ENCODE peak calls at places on chromosomes 2 and 18, in six cellular contexts. X is amygdala; J is activated CD4-positive, alpha-beta T cell treated with anti-CD3 and anti-CD28 coated beads for 24 hours; I is NCI-H1092 treated with DMSO at 0.1 percent for 48 hours; W is stimulated activated CD8-positive, alpha-beta memory T cell treated with anti-CD3 and anti-CD28 coated beads, Interleukin-2, amount 100 ng/mL, for 1 hour; G is CD8-positive, alpha-beta memory T cell. O is an unnamed sample.

GRCh38 chr2:55106148-55106547 is 55.9 kb upstream of the RTN4 start:
- DNase-seq in X (no peak), J (no peak), I (no peak), W (no peak), G (no peak), O (no peak)

GRCh38 chr2:88122141-88122884 is 5.5 kb downstream of the FABP1 start:
- DNase-seq in X (no peak), J (no peak), I (no peak), W (no peak), G (no peak), O (no peak)

GRCh38 chr18:50944245-50944917 is 23.5 kb upstream of the ELAC1 start:
- DNase-seq in X (no peak), J (no peak), I (no peak), W (no peak), G (no peak), O (no peak)

GRCh38 chr2:68251855-68252406 is 401 bp downstream of the PPP3R1 start:
- DNase-seq in X (no peak), J (peak; percentile 19), I (no peak), W (peak; percentile 1), G (peak; percentile 68), O (peak; percentile 72)

GRCh38 chr2:134660619-134661403 is 58.0 kb downstream of the TMEM163 start:
- DNase-seq in X (no peak), J (no peak), I (no peak), W (no peak), G (no peak), O (no peak)

GRCh38 chr2:176105078-176105726 is 1.9 kb upstream of the HOXD11 start:
- DNase-seq in X (no peak), J (no peak), I (no peak), W (no peak), G (no peak), O (no peak)

GRCh38 chr2:168642873-168643272 is 159.6 kb upstream of the NOSTRIN start:
- DNase-seq in X (no peak), J (no peak), I (no peak), W (no peak), G (no peak), O (no peak)

GRCh38 chr18:9066817-9067306 is 35.6 kb upstream of the NDUFV2 start:
- DNase-seq in X (no peak), J (no peak), I (no peak), W (no peak), G (no peak), O (peak; percentile 44)

GRCh38 chr2:151771599-151772358 is 37.5 kb upstream of the NEB start:
- DNase-seq in X (no peak), J (no peak), I (no peak), W (no peak), G (no peak), O (no peak)

GRCh38 chr2:3349211-3349693 is 28.4 kb downstream of the EIPR1 start:
- DNase-seq in X (peak; percentile 4), J (no peak), I (peak; percentile 60), W (no peak), G (no peak), O (no peak)

GRCh38 chr2:23454501-23455120 is 69.6 kb downstream of the KLHL29 start:
- DNase-seq in X (no peak), J (no peak), I (peak; percentile 53), W (no peak), G (no peak), O (no peak)

GRCh38 chr18:59502222-59502898 is 143.3 kb upstream of the LMAN1 start:
- DNase-seq in X (no peak), J (no peak), I (no peak), W (no peak), G (no peak), O (no peak)

GRCh38 chr2:141493936-141494335 is 636.9 kb downstream of the LRP1B start:
- DNase-seq in X (no peak), J (no peak), I (no peak), W (no peak), G (no peak), O (no peak)

GRCh38 chr2:156405586-156405985 is 30.6 kb upstream of the GPD2 start:
- DNase-seq in X (no peak), J (no peak), I (no peak), W (no peak), G (no peak), O (no peak)

GRCh38 chr2:231364961-231365810 is 30.3 kb upstream of the B3GNT7 start:
- DNase-seq in X (no peak), J (no peak), I (no peak), W (no peak), G (no peak), O (peak; percentile 34)

GRCh38 chr2:74648009-74648443 is at the start of gene M1AP:
- DNase-seq in X (no peak), J (no peak), I (no peak), W (no peak), G (no peak), O (no peak)

GRCh38 chr2:172094319-172095145 is 8.2 kb downstream of the DLX2 start:
- DNase-seq in X (no peak), J (no peak), I (peak; percentile 25), W (no peak), G (no peak), O (no peak)

GRCh38 chr2:148989882-148990493 is 48.5 kb upstream of the LYPD6B start:
- DNase-seq in X (no peak), J (peak; percentile 31), I (peak; percentile 40), W (no peak), G (no peak), O (peak; percentile 49)

GRCh38 chr2:182379235-182379634 is 47.6 kb downstream of the PDE1A start:
- DNase-seq in X (no peak), J (no peak), I (peak; percentile 36), W (no peak), G (no peak), O (no peak)

GRCh38 chr2:225379861-225380260 is 19.6 kb upstream of the NYAP2 start:
- DNase-seq in X (no peak), J (no peak), I (peak; percentile 52), W (no peak), G (no peak), O (no peak)

GRCh38 chr2:196853301-196854087 is 44.3 kb upstream of the C2orf66 start:
- DNase-seq in X (no peak), J (no peak), I (no peak), W (no peak), G (no peak), O (no peak)

GRCh38 chr18:48541026-48541746 is 2.4 kb downstream of the CTIF start:
- DNase-seq in X (no peak), J (no peak), I (peak; percentile 67), W (no peak), G (no peak), O (peak; percentile 53)

GRCh38 chr18:53944721-53945120 is 279.7 kb downstream of the MBD2 start:
- DNase-seq in X (no peak), J (no peak), I (no peak), W (no peak), G (no peak), O (no peak)

GRCh38 chr18:63604791-63605567 is 17.8 kb downstream of the SERPINB13 start:
- DNase-seq in X (no peak), J (no peak), I (peak; percentile 47), W (no peak), G (no peak), O (no peak)

O was measured in K562.